ENCODE peak calls at places on chromosomes 2 and 18, in four cellular contexts. One of them, this sample, is unnamed.
A peak's percentile ranks its signal among the peaks of the same experiment; 100 is the strongest.

GRCh38 chr2:64906853-64907536 is 82.2 kb upstream of the SLC1A4 start:
- DNase-seq in HepG2: peak; percentile 33
- DNase-seq in left lung: no peak
- DNase-seq in body of pancreas: no peak
- DNase-seq in this sample: no peak

GRCh38 chr2:12083713-12084420 is 337.4 kb downstream of the LPIN1 start:
- DNase-seq in HepG2: no peak
- DNase-seq in left lung: no peak
- DNase-seq in body of pancreas: no peak
- DNase-seq in this sample: no peak

GRCh38 chr18:34631567-34631966 is 78.5 kb upstream of the DTNA start:
- DNase-seq in body of pancreas: no peak
- DNase-seq in left lung: no peak
- DNase-seq in HepG2: peak; percentile 80
- DNase-seq in this sample: no peak

GRCh38 chr2:117058366-117058765 is 756.1 kb upstream of the DDX18 start:
- DNase-seq in left lung: no peak
- DNase-seq in body of pancreas: no peak
- DNase-seq in HepG2: no peak
- DNase-seq in this sample: no peak

GRCh38 chr2:224645722-224646121 is 60.6 kb upstream of the CUL3 start:
- DNase-seq in HepG2: no peak
- DNase-seq in left lung: no peak
- DNase-seq in body of pancreas: no peak
- DNase-seq in this sample: no peak

GRCh38 chr2:148493822-148494563 is 150.6 kb upstream of the EPC2 start:
- DNase-seq in left lung: no peak
- DNase-seq in HepG2: no peak
- DNase-seq in body of pancreas: no peak
- DNase-seq in this sample: no peak

GRCh38 chr2:149972039-149972438 is 384.5 kb upstream of the MMADHC start:
- DNase-seq in body of pancreas: peak; percentile 31
- DNase-seq in left lung: no peak
- DNase-seq in HepG2: no peak
- DNase-seq in this sample: peak; percentile 22

GRCh38 chr2:234038076-234038802 is 12.3 kb upstream of the SPP2 start:
- DNase-seq in HepG2: no peak
- DNase-seq in body of pancreas: no peak
- DNase-seq in left lung: no peak
- DNase-seq in this sample: no peak

GRCh38 chr18:31206787-31207381 is 44.2 kb upstream of the DSC1 start:
- DNase-seq in body of pancreas: peak; percentile 83
- DNase-seq in left lung: peak; percentile 85
- DNase-seq in HepG2: peak; percentile 86
- DNase-seq in this sample: no peak

GRCh38 chr2:241577413-241578122 is 19.0 kb downstream of the BOK start:
- DNase-seq in HepG2: no peak
- DNase-seq in left lung: no peak
- DNase-seq in body of pancreas: no peak
- DNase-seq in this sample: peak; percentile 53

GRCh38 chr2:158586491-158586890 is 129.7 kb downstream of the PKP4 start:
- DNase-seq in HepG2: peak; percentile 79
- DNase-seq in body of pancreas: no peak
- DNase-seq in left lung: no peak
- DNase-seq in this sample: no peak

GRCh38 chr2:134457765-134458202 is 203.9 kb downstream of the MGAT5 start:
- DNase-seq in HepG2: peak; percentile 86
- DNase-seq in left lung: peak; percentile 48
- DNase-seq in body of pancreas: peak; percentile 53
- DNase-seq in this sample: no peak

GRCh38 chr2:152647417-152648010 is 69.7 kb downstream of the PRPF40A start:
- DNase-seq in left lung: peak; percentile 55
- DNase-seq in HepG2: no peak
- DNase-seq in body of pancreas: peak; percentile 82
- DNase-seq in this sample: no peak

GRCh38 chr2:152376385-152376784 is 41.4 kb downstream of the FMNL2 start:
- DNase-seq in HepG2: no peak
- DNase-seq in left lung: no peak
- DNase-seq in body of pancreas: peak; percentile 54
- DNase-seq in this sample: no peak

GRCh38 chr2:71380665-71381064 is 49.1 kb downstream of the ZNF638 start:
- DNase-seq in left lung: no peak
- DNase-seq in HepG2: no peak
- DNase-seq in body of pancreas: no peak
- DNase-seq in this sample: no peak

GRCh38 chr2:17646096-17646554 is 105.6 kb downstream of the VSNL1 start:
- DNase-seq in left lung: no peak
- DNase-seq in HepG2: peak; percentile 83
- DNase-seq in body of pancreas: peak; percentile 69
- DNase-seq in this sample: peak; percentile 63

GRCh38 chr2:84458436-84459027 is 548 bp downstream of the SUCLG1 start:
- DNase-seq in body of pancreas: no peak
- DNase-seq in left lung: no peak
- DNase-seq in HepG2: peak; percentile 49
- DNase-seq in this sample: no peak

GRCh38 chr2:217964658-217965161 is 38.1 kb downstream of the TNS1 start:
- DNase-seq in HepG2: no peak
- DNase-seq in left lung: no peak
- DNase-seq in body of pancreas: no peak
- DNase-seq in this sample: peak; percentile 20

GRCh38 chr18:21760321-21760720 is 19.7 kb downstream of the MIB1 start:
- DNase-seq in body of pancreas: no peak
- DNase-seq in left lung: no peak
- DNase-seq in HepG2: no peak
- DNase-seq in this sample: no peak

GRCh38 chr2:219508933-219509779 is 5.1 kb upstream of the ASIC4 start:
- DNase-seq in body of pancreas: no peak
- DNase-seq in left lung: no peak
- DNase-seq in HepG2: no peak
- DNase-seq in this sample: no peak

GRCh38 chr2:160835166-160835565 is 325.1 kb upstream of the TANK start:
- DNase-seq in left lung: no peak
- DNase-seq in HepG2: no peak
- DNase-seq in body of pancreas: no peak
- DNase-seq in this sample: no peak

GRCh38 chr2:201996681-201997254 is 36.9 kb upstream of the FZD7 start:
- DNase-seq in HepG2: no peak
- DNase-seq in body of pancreas: no peak
- DNase-seq in left lung: no peak
- DNase-seq in this sample: no peak

GRCh38 chr2:65500319-65501040 is 68.1 kb upstream of the SPRED2 start:
- DNase-seq in HepG2: no peak
- DNase-seq in body of pancreas: no peak
- DNase-seq in left lung: no peak
- DNase-seq in this sample: no peak

GRCh38 chr2:199443589-199444130 is 14.1 kb downstream of the SATB2 start:
- DNase-seq in left lung: no peak
- DNase-seq in HepG2: no peak
- DNase-seq in body of pancreas: no peak
- DNase-seq in this sample: no peak

GRCh38 chr2:212936572-212936971 is 214.8 kb downstream of the IKZF2 start:
- DNase-seq in HepG2: no peak
- DNase-seq in left lung: no peak
- DNase-seq in body of pancreas: no peak
- DNase-seq in this sample: no peak
- H3K27ac ChIP-seq in HepG2: no peak overlapping the region
- H3K27ac ChIP-seq in left lung: no peak overlapping the region
- H3K27ac ChIP-seq in body of pancreas: no peak overlapping the region
- H3K27ac ChIP-seq in this sample: no peak overlapping the region

DNA sequence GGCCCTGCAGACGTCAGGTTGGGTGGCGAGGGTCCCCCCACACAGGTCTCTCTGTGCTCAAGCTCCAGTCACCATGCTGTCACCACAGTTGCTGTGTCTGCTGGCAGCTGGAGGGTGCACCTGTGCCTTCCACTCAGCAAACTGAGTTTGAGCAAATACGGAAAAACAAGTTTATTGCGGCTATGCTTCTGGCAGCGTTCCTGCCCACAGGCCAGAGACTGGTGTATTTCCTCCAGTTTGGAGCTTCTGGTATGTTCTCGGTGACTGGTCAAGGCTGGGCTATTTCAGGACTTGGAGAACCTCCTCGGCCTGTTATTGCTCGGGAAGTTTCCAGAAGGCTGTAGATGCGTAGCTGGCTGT is 132.6 kb downstream of the SEPTIN10 start:
- DNase-seq in HepG2: no peak
- DNase-seq in left lung: peak; percentile 66
- DNase-seq in body of pancreas: peak; percentile 68
- DNase-seq in this sample: no peak
- TF ChIP-seq CTCF in HepG2: no peak
- TF ChIP-seq CTCF in left lung: no peak
- TF ChIP-seq CTCF in body of pancreas: no peak
- TF ChIP-seq CTCF in this sample: no peak

GRCh38 chr18:50518787-50519520 is 40.9 kb upstream of the MAPK4 start:
- DNase-seq in body of pancreas: no peak
- DNase-seq in left lung: no peak
- DNase-seq in HepG2: no peak
- DNase-seq in this sample: no peak
- H3K27ac ChIP-seq in body of pancreas: no peak overlapping the region
- H3K27ac ChIP-seq in left lung: no peak overlapping the region
- H3K27ac ChIP-seq in HepG2: no peak overlapping the region
- H3K27ac ChIP-seq in this sample: no peak overlapping the region

DNA sequence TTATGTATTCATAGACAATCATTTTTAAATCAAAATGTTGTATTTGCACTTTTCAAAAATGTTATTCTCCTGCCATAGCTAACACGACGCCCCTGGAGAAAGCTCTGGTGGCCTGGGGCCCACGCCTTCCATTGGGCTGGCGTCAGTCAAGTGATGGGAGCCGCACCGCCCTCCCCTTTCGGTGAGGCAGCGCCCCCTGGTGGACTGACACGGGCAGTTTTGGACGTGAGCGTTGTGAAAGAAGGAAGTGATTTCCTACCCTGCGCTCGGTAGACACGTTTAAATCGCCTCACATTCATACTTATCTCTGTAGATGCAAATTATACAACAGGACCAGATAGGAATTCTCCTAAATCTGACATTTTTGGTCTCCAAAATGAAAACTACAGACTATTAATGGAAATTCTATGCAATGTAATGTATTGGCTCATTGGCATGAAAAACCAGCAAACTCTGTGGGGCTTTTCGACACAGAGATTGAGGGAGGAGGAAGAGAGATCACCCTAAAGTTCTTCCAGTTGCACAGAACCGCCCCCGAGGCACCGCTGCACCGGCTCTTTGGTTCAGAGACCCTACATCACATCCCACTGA is 326.2 kb upstream of the SOX11 start:
- DNase-seq in body of pancreas: peak; percentile 55
- DNase-seq in HepG2: peak; percentile 62
- DNase-seq in left lung: peak; percentile 44
- DNase-seq in this sample: peak; percentile 19
- TF ChIP-seq CTCF in body of pancreas: peak; percentile 64
- TF ChIP-seq CTCF in HepG2: peak; percentile 93
- TF ChIP-seq CTCF in left lung: peak; percentile 73
- TF ChIP-seq CTCF in this sample: peak; percentile 76

GRCh38 chr2:109404681-109405080 is 209.1 kb downstream of the SEPTIN10 start:
- DNase-seq in HepG2: no peak
- DNase-seq in body of pancreas: no peak
- DNase-seq in left lung: no peak
- DNase-seq in this sample: no peak
- H3K27ac ChIP-seq in HepG2: no peak overlapping the region
- H3K27ac ChIP-seq in body of pancreas: no peak overlapping the region
- H3K27ac ChIP-seq in left lung: no peak overlapping the region
- H3K27ac ChIP-seq in this sample: no peak overlapping the region

GRCh38 chr2:230864605-230865323 is at the start of gene ITM2C:
- DNase-seq in HepG2: peak; percentile 59
- DNase-seq in body of pancreas: peak; percentile 72
- DNase-seq in left lung: peak; percentile 59
- DNase-seq in this sample: no peak
- TF ChIP-seq CTCF in HepG2: peak; percentile 73
- TF ChIP-seq CTCF in body of pancreas: peak; percentile 55
- TF ChIP-seq CTCF in left lung: no peak
- TF ChIP-seq CTCF in this sample: peak; percentile 37

DNA sequence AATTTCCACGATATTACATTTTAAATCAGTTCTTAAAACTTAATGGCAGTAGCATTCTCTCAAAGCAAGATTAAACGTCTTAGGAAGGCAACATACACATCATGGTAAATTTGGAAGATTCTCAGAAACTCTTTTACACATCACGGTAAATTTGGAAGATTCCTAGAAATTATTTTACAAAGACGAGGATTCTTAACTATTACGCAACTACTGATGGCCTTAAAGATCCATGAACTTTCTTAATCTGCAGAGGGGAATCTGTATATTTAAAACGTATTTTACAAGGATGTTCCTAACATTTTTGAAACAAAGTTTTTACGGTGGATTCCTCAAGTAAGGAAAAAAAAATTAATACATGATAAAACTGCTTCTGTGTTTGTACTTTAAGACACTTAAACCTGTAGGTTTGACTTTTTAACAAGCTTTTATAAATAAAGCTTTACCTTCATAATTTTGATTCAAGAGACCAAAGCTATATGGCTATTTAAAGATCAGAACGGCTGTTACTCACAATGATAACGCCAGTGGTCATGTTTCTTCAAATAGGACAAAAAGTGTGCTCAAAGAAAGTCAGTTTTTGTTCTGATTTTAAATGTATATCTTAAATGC is 1.7 kb downstream of the ATF2 start:
- DNase-seq in HepG2: no peak
- DNase-seq in left lung: no peak
- DNase-seq in body of pancreas: no peak
- DNase-seq in this sample: no peak
- H3K27ac ChIP-seq in HepG2: peak overlapping the region; percentile 99
- H3K27ac ChIP-seq in left lung: no peak overlapping the region
- H3K27ac ChIP-seq in body of pancreas: no peak overlapping the region
- H3K27ac ChIP-seq in this sample: no peak overlapping the region

GRCh38 chr2:47076126-47076506 is 79.0 kb downstream of the STPG4 start:
- DNase-seq in left lung: no peak
- DNase-seq in body of pancreas: no peak
- DNase-seq in HepG2: no peak
- DNase-seq in this sample: no peak

GRCh38 chr2:47073641-47074040 is 81.5 kb downstream of the STPG4 start:
- DNase-seq in body of pancreas: no peak
- DNase-seq in HepG2: no peak
- DNase-seq in left lung: no peak
- DNase-seq in this sample: no peak

GRCh38 chr2:47076586-47077441 is 78.3 kb downstream of the STPG4 start:
- DNase-seq in HepG2: peak; percentile 100
- DNase-seq in body of pancreas: peak; percentile 66
- DNase-seq in left lung: peak; percentile 79
- DNase-seq in this sample: no peak

GRCh38 chr2:47074691-47075090 is 80.4 kb downstream of the STPG4 start:
- DNase-seq in body of pancreas: no peak
- DNase-seq in HepG2: no peak
- DNase-seq in left lung: no peak
- DNase-seq in this sample: peak; percentile 19

GRCh38 chr2:47075361-47076125 is 79.6 kb downstream of the STPG4 start:
- DNase-seq in left lung: no peak
- DNase-seq in HepG2: no peak
- DNase-seq in body of pancreas: no peak
- DNase-seq in this sample: no peak
- TF ChIP-seq CTCF in left lung: no peak
- TF ChIP-seq CTCF in HepG2: no peak
- TF ChIP-seq CTCF in body of pancreas: no peak
- TF ChIP-seq CTCF in this sample: no peak